ENCODE peak calls at places on chromosomes 12 and 14, in nine cellular contexts. Q is HS-5, E is hepatic stellate cell, X is choroid plexus epithelial cell, V is ovary, F is NCI-H460, W is NCI-H1105, S is T-cell, B is RWPE1. R is an unnamed sample.

GRCh38 chr12:84973026-84973425 is 60.4 kb upstream of the SLC6A15 start:
- DNase-seq in F (no peak), E (no peak), W (no peak), Q (no peak), B (no peak), X (no peak), V (no peak), S (no peak), R (no peak)

GRCh38 chr12:29944269-29945000 is 160.7 kb upstream of the TMTC1 start:
- DNase-seq in S (no peak), Q (no peak), X (no peak), W (no peak), E (no peak), F (no peak), V (no peak), B (no peak), R (no peak)

GRCh38 chr14:100842799-100843198 is 16.9 kb downstream of the MEG3 start:
- DNase-seq in Q (no peak), X (peak; percentile 88), E (no peak), W (no peak), V (no peak), S (no peak), F (peak; percentile 11), B (no peak), R (no peak)

GRCh38 chr12:28327722-28328121 is 137.5 kb downstream of the CCDC91 start:
- DNase-seq in E (no peak), Q (no peak), S (no peak), V (no peak), B (no peak), W (no peak), F (no peak), X (no peak), R (no peak)

GRCh38 chr12:120350576-120351350 is 18.2 kb downstream of the MSI1 start:
- DNase-seq in X (no peak), E (no peak), V (no peak), F (no peak), S (no peak), Q (no peak), W (no peak), B (no peak), R (no peak)

GRCh38 chr12:6768385-6769002 is 2.3 kb downstream of the PTMS start:
- DNase-seq in B (no peak), F (no peak), W (no peak), X (peak; percentile 35), V (no peak), Q (no peak), S (no peak), E (no peak), R (no peak)

GRCh38 chr12:86254399-86255107 is 1.6 kb downstream of the MGAT4C start:
- DNase-seq in E (no peak), F (no peak), Q (no peak), W (peak; percentile 4), B (no peak), X (peak; percentile 36), V (no peak), S (no peak), R (no peak)

GRCh38 chr12:75508159-75508558 is 3.2 kb downstream of the KRR1 start:
- DNase-seq in Q (no peak), X (no peak), V (no peak), B (no peak), S (no peak), W (no peak), E (no peak), F (no peak), R (no peak)

GRCh38 chr12:117968826-117969659 is at the start of gene KSR2:
- DNase-seq in X (peak; percentile 9), F (peak; percentile 11), B (peak; percentile 77), S (peak; percentile 13), Q (no peak), V (peak; percentile 9), W (peak; percentile 98), E (peak; percentile 14), R (no peak)

GRCh38 chr12:76621582-76622024 is 62.0 kb upstream of the OSBPL8 start:
- DNase-seq in X (peak; percentile 87), V (peak; percentile 56), F (peak; percentile 69), B (peak; percentile 60), W (peak; percentile 79), S (peak; percentile 45), Q (peak; percentile 45), E (peak; percentile 48), R (no peak)

GRCh38 chr14:22491683-22492483 is 97.1 kb downstream of the DAD1 start:
- DNase-seq in Q (no peak), B (no peak), X (no peak), V (no peak), W (no peak), S (peak; percentile 30), F (no peak), E (no peak), R (no peak)

R was measured in Panc1.